ENCODE peak calls at places on chromosomes 6 and 20, in ten cellular contexts. D is germinal center; R is progenitor cell of endocrine pancreas; L is fibroblast of the aortic adventitia; N is HFF-Myc; I is activated CD4-positive, alpha-beta T cell treated with anti-CD3 and anti-CD28 coated beads for 36 hours; E is stimulated activated CD4-positive, alpha-beta T cell treated with anti-CD3 and anti-CD28 coated beads, Interleukin-4, amount 100 ng/mL, for 1 hour; H is EL; X is right cardiac atrium; C is activated naive CD4-positive, alpha-beta T cell treated with Interleukin-2 at 50 U/mL for 16 hours. J is an unnamed sample.
A peak's percentile ranks its signal among the peaks of the same experiment; 100 is the strongest.

GRCh38 chr20:49570828-49571552 is 3.1 kb upstream of the PTGIS start:
- DNase-seq in X (no peak), E (no peak), D (no peak), C (no peak), L (peak; percentile 83), N (no peak), H (peak; percentile 31), I (no peak), R (no peak), J (no peak)

GRCh38 chr6:139446104-139446715 is 71.8 kb upstream of the CITED2 start:
- DNase-seq in I (no peak), N (no peak), H (no peak), X (no peak), E (no peak), L (no peak), D (no peak), R (no peak), C (no peak), J (no peak)

GRCh38 chr6:8881663-8882062 is 446.3 kb upstream of the SLC35B3 start:
- DNase-seq in C (no peak), N (no peak), H (no peak), I (no peak), D (no peak), R (no peak), E (no peak), X (no peak), L (no peak), J (no peak)

GRCh38 chr6:150417899-150418824 is 49.4 kb downstream of the IYD start:
- DNase-seq in I (peak; percentile 40), L (peak; percentile 94), C (peak; percentile 30), N (peak; percentile 91), R (no peak), D (peak; percentile 80), H (peak; percentile 68), X (no peak), E (no peak), J (peak; percentile 80)

GRCh38 chr20:57382516-57382915 is 8.7 kb upstream of the RBM38 start:
- DNase-seq in I (no peak), E (no peak), C (no peak), D (no peak), N (no peak), L (no peak), H (no peak), R (no peak), X (no peak), J (no peak)

GRCh38 chr6:55726144-55726543 is 147.2 kb upstream of the HMGCLL1 start:
- DNase-seq in E (no peak), D (no peak), C (no peak), L (peak; percentile 25), H (no peak), N (no peak), X (no peak), R (no peak), I (no peak), J (no peak)

GRCh38 chr6:33716379-33716778 is 4.9 kb upstream of the UQCC2 start:
- DNase-seq in D (no peak), N (no peak), H (no peak), X (no peak), C (no peak), E (no peak), R (no peak), I (no peak), L (no peak), J (no peak)

GRCh38 chr6:40610229-40610628 is 23.1 kb upstream of the LRFN2 start:
- DNase-seq in D (no peak), H (no peak), N (no peak), I (no peak), E (no peak), C (no peak), X (no peak), L (no peak), R (no peak), J (no peak)

GRCh38 chr20:11721411-11721810 is 196.3 kb upstream of the BTBD3 start:
- DNase-seq in X (no peak), H (no peak), L (no peak), C (no peak), D (no peak), I (no peak), E (no peak), R (no peak), N (no peak), J (no peak)

GRCh38 chr6:134774244-134774643 is 175.7 kb downstream of the ALDH8A1 start:
- DNase-seq in N (peak; percentile 5), X (no peak), L (peak; percentile 78), I (no peak), C (no peak), H (peak; percentile 47), E (no peak), D (no peak), R (no peak), J (no peak)

GRCh38 chr6:157825243-157825904 is 2.3 kb downstream of the SNX9 start:
- DNase-seq in L (peak; percentile 41), E (no peak), N (no peak), X (no peak), C (no peak), H (peak; percentile 43), D (no peak), R (no peak), I (no peak), J (peak; percentile 57)

GRCh38 chr6:88263591-88263990 is 97.4 kb upstream of the CNR1 start:
- DNase-seq in R (no peak), D (no peak), E (no peak), N (no peak), H (no peak), C (no peak), L (no peak), X (no peak), I (no peak), J (no peak)

GRCh38 chr20:50615407-50615806 is 75.9 kb downstream of the RIPOR3 start:
- DNase-seq in E (no peak), C (no peak), N (no peak), R (no peak), D (no peak), I (no peak), L (no peak), H (no peak), X (no peak), J (no peak)

GRCh38 chr20:40442181-40442963 is 246.7 kb downstream of the MAFB start:
- DNase-seq in H (no peak), R (no peak), N (no peak), E (no peak), C (no peak), I (no peak), L (peak; percentile 1), X (no peak), D (no peak), J (no peak)

GRCh38 chr6:119308048-119308570 is 41.5 kb downstream of the MAN1A1 start:
- DNase-seq in H (peak; percentile 52), X (no peak), I (no peak), N (peak; percentile 52), R (no peak), E (no peak), D (no peak), C (no peak), L (peak; percentile 91), J (peak; percentile 17)

GRCh38 chr20:52923123-52923543 is 49.0 kb upstream of the TSHZ2 start:
- DNase-seq in D (no peak), E (no peak), X (no peak), C (no peak), L (peak; percentile 79), R (no peak), H (peak; percentile 0), N (no peak), I (peak; percentile 13), J (peak; percentile 45)

GRCh38 chr6:3996349-3996748 is 82.6 kb downstream of the FAM217A start:
- DNase-seq in E (no peak), L (no peak), H (no peak), D (no peak), X (no peak), R (no peak), C (no peak), N (no peak), I (no peak), J (no peak)

GRCh38 chr6:135522975-135523692 is 25.6 kb upstream of the AHI1 start:
- DNase-seq in D (no peak), I (no peak), L (peak; percentile 60), N (no peak), E (no peak), C (no peak), H (peak; percentile 48), R (no peak), X (no peak), J (no peak)

GRCh38 chr20:7926767-7927166 is 13.5 kb downstream of the HAO1 start:
- DNase-seq in D (no peak), R (no peak), N (peak; percentile 26), C (no peak), E (no peak), H (peak; percentile 39), L (peak; percentile 75), X (peak; percentile 49), I (no peak), J (no peak)

GRCh38 chr6:107956586-107957164 is 1.3 kb downstream of the SEC63 start:
- DNase-seq in N (no peak), I (no peak), L (peak; percentile 62), H (peak; percentile 31), X (no peak), R (no peak), E (no peak), D (peak; percentile 20), C (no peak), J (no peak)

GRCh38 chr6:83893024-83893423 is 33.5 kb downstream of the CYB5R4 start:
- DNase-seq in D (no peak), H (no peak), R (no peak), E (no peak), N (no peak), X (no peak), C (no peak), L (no peak), I (no peak), J (no peak)

GRCh38 chr20:2698912-2699311 is 6.3 kb downstream of the EBF4 start:
- DNase-seq in D (no peak), L (no peak), X (no peak), C (no peak), E (no peak), H (no peak), R (peak; percentile 3), N (no peak), I (no peak), J (no peak)

GRCh38 chr6:1757133-1757532 is 147.4 kb downstream of the FOXC1 start:
- DNase-seq in I (no peak), R (no peak), E (no peak), L (no peak), C (no peak), N (peak; percentile 4), D (no peak), X (no peak), H (no peak), J (no peak)

GRCh38 chr6:163263998-163264661 is 150.4 kb upstream of the QKI start:
- DNase-seq in N (no peak), I (no peak), H (no peak), E (no peak), R (no peak), C (no peak), L (no peak), X (no peak), D (no peak), J (no peak)

GRCh38 chr6:52124126-52125121 is 37.0 kb upstream of the PKHD1 start:
- DNase-seq in D (no peak), I (no peak), R (no peak), L (no peak), N (no peak), H (no peak), X (no peak), E (no peak), C (no peak), J (no peak)

GRCh38 chr6:23414204-23414501 is 711.9 kb upstream of the NRSN1 start:
- DNase-seq in I (no peak), X (no peak), R (no peak), N (peak; percentile 48), D (no peak), E (no peak), C (no peak), H (peak; percentile 60), L (peak; percentile 67), J (no peak)

GRCh38 chr6:72464246-72464645 is 157.6 kb upstream of the KCNQ5 start:
- DNase-seq in L (no peak), D (no peak), H (no peak), R (no peak), N (peak; percentile 16), E (no peak), X (no peak), I (no peak), C (no peak), J (no peak)